ENCODE peak calls at places on chromosomes 5 and 9, in five cellular contexts. A is brain microvascular endothelial cell; H is NCI-H774; M is effector memory CD8-positive, alpha-beta T cell; L is activated T-helper 9 cell treated with anti-CD3 and anti-CD28 coated beads, Interleukin-2, amount 50 U/mL, for 16 hours. W is an unnamed sample.
A peak's percentile ranks its signal among the peaks of the same experiment; 100 is the strongest.

GRCh38 chr5:159910207-159910842 is 6.0 kb upstream of the ADRA1B start:
- DNase-seq in A (no peak), H (no peak), M (no peak), L (no peak), W (no peak)

GRCh38 chr9:13139641-13140171 is 139.8 kb downstream of the MPDZ start:
- DNase-seq in A (peak; percentile 92), H (no peak), M (no peak), L (no peak), W (peak; percentile 69)

GRCh38 chr5:31029925-31030324 is 163.6 kb upstream of the CDH6 start:
- DNase-seq in A (no peak), H (no peak), M (no peak), L (no peak), W (no peak)

GRCh38 chr5:89289604-89290003 is 406.6 kb upstream of the MEF2C start:
- DNase-seq in A (peak; percentile 51), H (no peak), M (no peak), L (no peak), W (no peak)

GRCh38 chr9:20351715-20352114 is 270.6 kb downstream of the MLLT3 start:
- DNase-seq in A (no peak), H (no peak), M (no peak), L (no peak), W (no peak)

GRCh38 chr9:132582786-132583583 is 579 bp downstream of the BARHL1 start:
- DNase-seq in A (no peak), H (no peak), M (no peak), L (no peak), W (no peak)

GRCh38 chr5:84437673-84438315 is 53.1 kb upstream of the EDIL3 start:
- DNase-seq in A (peak; percentile 87), H (no peak), M (no peak), L (no peak), W (peak; percentile 5)

GRCh38 chr9:129802833-129803678 is at the start of gene TOR1B:
- DNase-seq in A (peak; percentile 87), H (peak; percentile 96), M (peak; percentile 94), L (peak; percentile 88), W (peak; percentile 65)

GRCh38 chr5:142012186-142012785 is 541 bp downstream of the GNPDA1 start:
- DNase-seq in A (no peak), H (no peak), M (no peak), L (peak; percentile 50), W (no peak)

GRCh38 chr5:140157032-140157781 is 17.8 kb upstream of the CYSTM1 start:
- DNase-seq in A (peak; percentile 78), H (peak; percentile 77), M (peak; percentile 87), L (peak; percentile 75), W (no peak)

GRCh38 chr5:50958852-50959457 is 292.5 kb downstream of the PARP8 start:
- DNase-seq in A (peak; percentile 44), H (peak; percentile 18), M (no peak), L (no peak), W (no peak)

GRCh38 chr5:154679501-154679900 is 75.7 kb upstream of the LARP1 start:
- DNase-seq in A (no peak), H (no peak), M (no peak), L (no peak), W (no peak)

GRCh38 chr5:139443766-139444473 is 4.6 kb upstream of the DNAJC18 start:
- DNase-seq in A (peak; percentile 60), H (no peak), M (no peak), L (no peak), W (peak; percentile 87)

GRCh38 chr5:78016831-78017529 is 240.8 kb upstream of the TBCA start:
- DNase-seq in A (no peak), H (peak; percentile 91), M (no peak), L (no peak), W (no peak)

GRCh38 chr5:151949909-151950308 is 25.3 kb upstream of the GLRA1 start:
- DNase-seq in A (no peak), H (no peak), M (no peak), L (no peak), W (no peak)

GRCh38 chr9:85158512-85158911 is 489.0 kb downstream of the NTRK2 start:
- DNase-seq in A (no peak), H (no peak), M (no peak), L (no peak), W (no peak)

GRCh38 chr9:105908069-105908468 is 213.7 kb downstream of the TMEM38B start:
- DNase-seq in A (no peak), H (no peak), M (no peak), L (no peak), W (no peak)

GRCh38 chr5:2158109-2158508 is 275.4 kb upstream of the IRX4 start:
- DNase-seq in A (no peak), H (no peak), M (no peak), L (no peak), W (no peak)

GRCh38 chr5:176530406-176530982 is 6.7 kb downstream of the RNF44 start:
- DNase-seq in A (no peak), H (no peak), M (no peak), L (no peak), W (no peak)

GRCh38 chr5:73170522-73170921 is 2.5 kb upstream of the TMEM174 start:
- DNase-seq in A (no peak), H (no peak), M (peak; percentile 37), L (no peak), W (no peak)

GRCh38 chr5:169850407-169850806 is 129.9 kb downstream of the INSYN2B start:
- DNase-seq in A (no peak), H (no peak), M (no peak), L (no peak), W (no peak)

GRCh38 chr5:153998010-153998409 is 40.7 kb downstream of the FAM114A2 start:
- DNase-seq in A (no peak), H (no peak), M (no peak), L (no peak), W (no peak)

GRCh38 chr5:123754903-123755302 is 242.9 kb downstream of the CSNK1G3 start:
- DNase-seq in A (peak; percentile 14), H (no peak), M (no peak), L (no peak), W (no peak)

GRCh38 chr5:116137544-116138378 is 52.9 kb downstream of the COMMD10 start:
- DNase-seq in A (peak; percentile 35), H (peak; percentile 53), M (peak; percentile 5), L (no peak), W (no peak)

GRCh38 chr9:103183569-103184191 is 188.5 kb downstream of the CYLC2 start:
- DNase-seq in A (no peak), H (peak; percentile 81), M (no peak), L (no peak), W (no peak)

GRCh38 chr5:10866913-10867312 is 105.9 kb upstream of the DAP start:
- DNase-seq in A (no peak), H (no peak), M (no peak), L (no peak), W (no peak)

GRCh38 chr5:17411436-17411835 is 86.6 kb upstream of the TAF11L2 start:
- DNase-seq in A (no peak), H (no peak), M (no peak), L (no peak), W (no peak)

GRCh38 chr5:100905259-100905914 is 2.3 kb upstream of the ST8SIA4 start:
- DNase-seq in A (no peak), H (no peak), M (peak; percentile 8), L (no peak), W (no peak)

GRCh38 chr5:37889612-37890317 is 49.9 kb upstream of the GDNF start:
- DNase-seq in A (peak; percentile 56), H (no peak), M (no peak), L (no peak), W (peak; percentile 82)

GRCh38 chr9:132027752-132028666 is 51.7 kb downstream of the MED27 start:
- DNase-seq in A (no peak), H (no peak), M (no peak), L (no peak), W (no peak)

GRCh38 chr9:20753761-20754160 is 69.7 kb downstream of the FOCAD start:
- DNase-seq in A (no peak), H (no peak), M (no peak), L (no peak), W (no peak)

GRCh38 chr5:160231789-160232342 is 2.6 kb downstream of the FABP6 start:
- DNase-seq in A (no peak), H (no peak), M (no peak), L (no peak), W (no peak)

GRCh38 chr5:10352404-10353240 is 873 bp upstream of the MARCHF6 start:
- DNase-seq in A (peak; percentile 36), H (no peak), M (no peak), L (no peak), W (no peak)

GRCh38 chr5:159419567-159419966 is 89.3 kb upstream of the IL12B start:
- DNase-seq in A (no peak), H (no peak), M (no peak), L (no peak), W (no peak)

GRCh38 chr5:72106922-72107873 is at the start of gene MAP1B:
- DNase-seq in A (peak; percentile 45), H (peak; percentile 74), M (no peak), L (no peak), W (no peak)

GRCh38 chr5:1652873-1653707 is 129.3 kb upstream of the LPCAT1 start:
- DNase-seq in A (no peak), H (no peak), M (no peak), L (no peak), W (no peak)

W was measured in BJ.